ENCODE peak calls at places on chromosomes 16 and 17, in seven cellular contexts. Z, S, B, W, E, V and Y are unnamed samples.

GRCh38 chr17:17416007-17416399 is 60.8 kb upstream of the MED9 start:
- DNase-seq in Z (no peak), S (peak), B (no peak), W (peak), E (no peak), V (no peak), Y (no peak)

GRCh38 chr16:23286131-23286532 is 16.0 kb upstream of the SCNN1B start:
- DNase-seq in Z (no peak), S (peak), B (no peak), W (no peak), E (no peak), V (no peak), Y (no peak)

GRCh38 chr17:80468781-80469533 is 7.5 kb downstream of the NPTX1 start:
- DNase-seq in Z (no peak), S (no peak), B (peak), W (no peak), E (no peak), V (no peak), Y (no peak)

GRCh38 chr17:48728232-48729231 is at the start of gene HOXB13:
- DNase-seq in Z (no peak), S (peak), B (peak), W (no peak), E (no peak), V (no peak), Y (no peak)

GRCh38 chr16:89010210-89010925 is 33.4 kb upstream of the CBFA2T3 start:
- DNase-seq in Z (no peak), S (no peak), B (no peak), W (no peak), E (no peak), V (no peak), Y (no peak)

GRCh38 chr16:56985288-56985961 is 3.9 kb upstream of the NLRC5 start:
- DNase-seq in Z (no peak), S (peak), B (peak), W (no peak), E (peak), V (peak), Y (no peak)

GRCh38 chr17:19317359-19318095 is 45.0 kb downstream of the B9D1 start:
- DNase-seq in Z (peak), S (peak), B (peak), W (peak), E (peak), V (no peak), Y (no peak)

GRCh38 chr17:82120148-82120547 is 22.1 kb upstream of the FASN start:
- DNase-seq in Z (no peak), S (peak), B (no peak), W (no peak), E (no peak), V (no peak), Y (no peak)

GRCh38 chr16:6081320-6081976 is 983.9 kb upstream of the EEF2KMT start:
- DNase-seq in Z (peak), S (no peak), B (peak), W (peak), E (no peak), V (no peak), Y (no peak)

GRCh38 chr16:4443986-4444385 is 18.3 kb downstream of the DNAJA3 start:
- DNase-seq in Z (no peak), S (no peak), B (no peak), W (no peak), E (no peak), V (no peak), Y (no peak)

GRCh38 chr17:63680700-63681099 is 19.2 kb downstream of the LIMD2 start:
- DNase-seq in Z (no peak), S (no peak), B (no peak), W (no peak), E (no peak), V (no peak), Y (no peak)

GRCh38 chr16:69309316-69309715 is 1.8 kb upstream of the VPS4A start:
- DNase-seq in Z (peak), S (no peak), B (no peak), W (no peak), E (no peak), V (no peak), Y (no peak)

GRCh38 chr16:79283578-79283977 is 317.0 kb downstream of the MAF start:
- DNase-seq in Z (peak), S (no peak), B (no peak), W (peak), E (no peak), V (no peak), Y (no peak)

GRCh38 chr16:50712568-50712914 is 19.1 kb downstream of the NOD2 start:
- DNase-seq in Z (no peak), S (peak), B (no peak), W (no peak), E (no peak), V (no peak), Y (no peak)

GRCh38 chr16:1433263-1433560 is 2.3 kb downstream of the PERCC1 start:
- DNase-seq in Z (no peak), S (no peak), B (no peak), W (no peak), E (no peak), V (no peak), Y (no peak)

GRCh38 chr16:22782299-22782698 is 31.7 kb upstream of the HS3ST2 start:
- DNase-seq in Z (no peak), S (no peak), B (no peak), W (no peak), E (peak), V (peak), Y (no peak)

GRCh38 chr17:70995997-70996396 is 826.7 kb downstream of the KCNJ2 start:
- DNase-seq in Z (no peak), S (no peak), B (no peak), W (no peak), E (no peak), V (no peak), Y (no peak)

GRCh38 chr17:45148183-45149036 is at the start of gene HEXIM1:
- DNase-seq in Z (peak), S (peak), B (peak), W (peak), E (peak), V (peak), Y (peak)

GRCh38 chr17:9239260-9239820 is 218.0 kb downstream of the NTN1 start:
- DNase-seq in Z (no peak), S (no peak), B (no peak), W (no peak), E (no peak), V (no peak), Y (no peak)

GRCh38 chr16:74603848-74604247 is 3.1 kb downstream of the GLG1 start:
- DNase-seq in Z (no peak), S (peak), B (no peak), W (no peak), E (no peak), V (no peak), Y (no peak)